ENCODE peak calls at places on chromosomes 2 and 18, in eight cellular contexts. X is adipocyte, W is tibial nerve, C is heart left ventricle, S is choroid plexus epithelial cell, L is uterus, O is K562, R is IMR-90. I is an unnamed sample.
A peak's percentile ranks its signal among the peaks of the same experiment; 100 is the strongest.

GRCh38 chr2:174778479-174778962 is 14.2 kb upstream of the CHRNA1 start:
- DNase-seq in L (peak; percentile 34), O (no peak), C (peak; percentile 42), W (peak; percentile 39), S (peak; percentile 99), R (peak; percentile 99), X (peak; percentile 72), I (peak; percentile 93)

GRCh38 chr18:78430171-78430857 is 549.3 kb upstream of the SALL3 start:
- DNase-seq in C (no peak), S (no peak), R (no peak), W (no peak), L (no peak), X (no peak), O (peak; percentile 12), I (no peak)

GRCh38 chr2:96977631-96978195 is 8.7 kb downstream of the FAM178B start:
- DNase-seq in O (peak; percentile 37), L (peak; percentile 30), W (no peak), S (peak; percentile 47), X (peak; percentile 48), R (peak; percentile 79), C (no peak), I (peak; percentile 18)

GRCh38 chr2:41194235-41194634 is 742.3 kb upstream of the SLC8A1 start:
- DNase-seq in L (no peak), W (no peak), S (peak; percentile 90), R (peak; percentile 1), O (no peak), X (peak; percentile 61), C (peak; percentile 25), I (peak; percentile 92)

GRCh38 chr2:197852127-197852526 is 47.7 kb downstream of the PLCL1 start:
- DNase-seq in S (no peak), W (no peak), R (no peak), X (no peak), L (no peak), C (no peak), O (no peak), I (no peak)

GRCh38 chr2:98915751-98916358 is 20.2 kb downstream of the CRACDL start:
- DNase-seq in W (no peak), R (peak; percentile 41), O (no peak), C (no peak), L (no peak), X (peak; percentile 20), S (no peak), I (no peak)

GRCh38 chr2:226137201-226137811 is 662.3 kb downstream of the IRS1 start:
- DNase-seq in C (no peak), X (peak; percentile 31), S (no peak), O (no peak), W (no peak), R (peak; percentile 76), L (no peak), I (peak; percentile 4)

GRCh38 chr2:241967745-241968144 is 98.2 kb downstream of the RTP5 start:
- DNase-seq in O (no peak), C (no peak), W (no peak), R (no peak), L (no peak), X (no peak), S (no peak), I (no peak)

GRCh38 chr2:92073815-92074548 is 2797.2 kb upstream of the TEKT4 start:
- DNase-seq in R (no peak), L (no peak), O (no peak), C (no peak), W (no peak), S (no peak), X (no peak), I (no peak)

GRCh38 chr2:152415811-152416210 is 80.8 kb downstream of the FMNL2 start:
- DNase-seq in O (no peak), L (no peak), X (no peak), S (no peak), W (no peak), R (no peak), C (no peak), I (no peak)

GRCh38 chr18:74382481-74382880 is 66.8 kb downstream of the C18orf63 start:
- DNase-seq in X (no peak), O (no peak), R (no peak), S (no peak), L (no peak), C (peak; percentile 15), W (no peak), I (no peak)

GRCh38 chr18:49619792-49620191 is 57.9 kb downstream of the LIPG start:
- DNase-seq in W (no peak), O (no peak), X (peak; percentile 30), L (no peak), C (no peak), S (no peak), R (no peak), I (no peak)

GRCh38 chr2:28321426-28321825 is 71.2 kb upstream of the FOSL2 start:
- DNase-seq in C (no peak), W (no peak), R (peak; percentile 59), L (no peak), S (peak; percentile 95), X (peak; percentile 30), O (no peak), I (peak; percentile 87)

GRCh38 chr2:226649871-226650660 is 149.6 kb downstream of the IRS1 start:
- DNase-seq in L (peak; percentile 76), O (peak; percentile 17), C (peak; percentile 66), R (peak; percentile 98), W (peak; percentile 55), X (peak; percentile 93), S (peak; percentile 100), I (peak; percentile 98)

GRCh38 chr2:74552914-74553811 is 579 bp downstream of the LOXL3 start:
- DNase-seq in L (no peak), O (no peak), W (no peak), R (no peak), C (no peak), S (no peak), X (peak; percentile 55), I (no peak)

GRCh38 chr2:705971-706511 is 28.8 kb upstream of the TMEM18 start:
- DNase-seq in L (no peak), C (no peak), R (no peak), S (no peak), X (no peak), O (no peak), W (no peak), I (no peak)

GRCh38 chr2:234952270-234953115 is 676 bp downstream of the SH3BP4 start:
- DNase-seq in O (no peak), C (no peak), R (no peak), W (no peak), S (no peak), L (no peak), X (peak; percentile 55), I (no peak)

GRCh38 chr2:106624787-106625369 is 137.7 kb downstream of the CD8B2 start:
- DNase-seq in X (no peak), C (no peak), W (no peak), L (no peak), R (no peak), O (no peak), S (no peak), I (no peak)

GRCh38 chr18:60445341-60445740 is 72.8 kb upstream of the MC4R start:
- DNase-seq in W (no peak), R (peak; percentile 2), L (no peak), O (no peak), X (peak; percentile 69), C (no peak), S (peak; percentile 37), I (peak; percentile 66)

GRCh38 chr2:240520143-240520973 is 37.4 kb downstream of the ANKMY1 start:
- DNase-seq in C (no peak), R (no peak), L (no peak), X (no peak), S (no peak), O (no peak), W (no peak), I (no peak)
- H3K4me3 ChIP-seq in C (no peak overlapping the region), R (no peak overlapping the region), L (no peak overlapping the region), X (peak overlapping the region; percentile 61), S (no peak overlapping the region), O (no peak overlapping the region), W (no peak overlapping the region), I (no peak overlapping the region)

DNA sequence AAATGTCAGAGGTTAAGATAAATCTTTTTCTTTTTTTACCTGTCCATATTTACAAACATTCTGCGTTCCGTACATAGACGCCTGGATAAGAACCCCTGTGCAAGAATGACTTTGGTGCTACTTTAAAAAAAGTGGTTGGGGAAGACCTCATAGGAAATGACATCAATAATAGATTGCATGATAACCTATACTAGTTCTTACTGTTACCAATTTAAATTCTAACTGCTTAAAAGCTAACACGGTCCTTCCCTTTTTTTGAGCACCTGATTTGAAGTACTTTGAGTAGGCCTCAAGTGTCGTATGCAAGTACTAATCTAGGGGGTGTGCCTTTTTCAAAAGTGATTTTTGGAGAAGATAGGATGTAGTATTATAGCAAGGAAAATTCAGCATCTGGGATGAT is 2.1 kb downstream of the SLC39A10 start:
- DNase-seq in L (no peak), O (peak; percentile 28), X (peak; percentile 22), S (no peak), C (no peak), R (peak; percentile 42), W (no peak), I (no peak)
- H3K4me3 ChIP-seq in L (peak overlapping the region; percentile 86), O (peak overlapping the region; percentile 86), X (peak overlapping the region; percentile 91), S (peak overlapping the region; percentile 94), C (peak overlapping the region; percentile 95), R (peak overlapping the region; percentile 96), W (peak overlapping the region; percentile 77), I (peak overlapping the region; percentile 83)

DNA sequence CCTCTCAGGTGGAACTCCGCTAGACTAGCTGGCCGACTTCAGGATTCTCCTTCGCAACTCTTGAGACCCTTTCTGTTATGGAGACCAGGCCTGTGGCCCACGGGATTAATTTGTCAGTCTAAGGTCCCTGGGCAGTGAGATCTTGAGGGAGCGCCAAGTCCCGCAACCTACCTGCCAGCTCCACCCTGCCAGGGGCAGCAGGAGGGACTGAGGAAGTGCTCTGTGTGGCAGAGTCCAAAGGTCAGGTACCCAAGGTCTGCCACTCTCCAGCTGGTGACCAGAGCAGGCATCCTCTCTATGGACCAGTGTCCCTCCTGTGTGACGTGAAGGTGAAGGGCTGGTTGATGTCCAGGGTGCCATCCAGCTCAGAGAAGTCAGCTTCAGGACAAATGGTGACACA is 4.3 kb upstream of the SPATA3 start:
- DNase-seq in W (no peak), L (no peak), X (no peak), O (no peak), R (no peak), C (no peak), S (no peak), I (no peak)
- H3K4me3 ChIP-seq in W (no peak overlapping the region), L (no peak overlapping the region), X (no peak overlapping the region), O (no peak overlapping the region), R (no peak overlapping the region), C (no peak overlapping the region), S (no peak overlapping the region), I (no peak overlapping the region)

GRCh38 chr2:43226955-43227829 is 786 bp upstream of the ZFP36L2 start:
- DNase-seq in X (peak; percentile 87), O (peak; percentile 91), C (peak; percentile 92), W (peak; percentile 91), S (peak; percentile 87), L (peak; percentile 92), R (peak; percentile 68), I (peak; percentile 55)

GRCh38 chr2:43228341-43228751 is 1.9 kb upstream of the ZFP36L2 start:
- DNase-seq in L (no peak), S (no peak), X (peak; percentile 27), C (no peak), W (no peak), O (peak; percentile 55), R (no peak), I (no peak)

GRCh38 chr2:43227830-43228280 is 1.4 kb upstream of the ZFP36L2 start:
- DNase-seq in W (no peak), C (no peak), R (peak; percentile 46), O (no peak), S (no peak), L (no peak), X (no peak), I (peak; percentile 25)

GRCh38 chr2:43230481-43230880 is 4.1 kb upstream of the ZFP36L2 start:
- DNase-seq in X (no peak), C (no peak), L (no peak), R (no peak), W (no peak), S (no peak), O (no peak), I (no peak)

GRCh38 chr2:43228782-43229659 is 2.6 kb upstream of the ZFP36L2 start:
- DNase-seq in W (no peak), R (no peak), O (no peak), X (peak; percentile 46), C (no peak), L (no peak), S (peak; percentile 30), I (no peak)
- H3K4me3 ChIP-seq in W (no peak overlapping the region), R (no peak overlapping the region), O (no peak overlapping the region), X (peak overlapping the region; percentile 87), C (no peak overlapping the region), L (no peak overlapping the region), S (no peak overlapping the region), I (no peak overlapping the region)